ENCODE peak calls at places on chromosomes 7 and 10, in ten cellular contexts. Z, Y, O, T, S, G, P, M, U and Q are unnamed samples.

GRCh38 chr7:34748244-34749039 is 90.4 kb downstream of the NPSR1 start:
- DNase-seq in Z (peak), Y (peak), O (peak), T (no peak), S (peak), G (no peak), P (peak), M (no peak), U (peak), Q (no peak)

GRCh38 chr10:89332718-89333281 is 5.0 kb downstream of the IFIT3 start:
- DNase-seq in Z (no peak), Y (no peak), O (no peak), T (no peak), S (no peak), G (peak), P (no peak), M (no peak), U (no peak), Q (no peak)

GRCh38 chr10:126798649-126799048 is 106.6 kb upstream of the DOCK1 start:
- DNase-seq in Z (no peak), Y (no peak), O (no peak), T (no peak), S (peak), G (no peak), P (no peak), M (no peak), U (no peak), Q (peak)

GRCh38 chr10:75043256-75044121 is 68.0 kb upstream of the SAMD8 start:
- DNase-seq in Z (peak), Y (no peak), O (no peak), T (no peak), S (no peak), G (no peak), P (no peak), M (peak), U (no peak), Q (no peak)

GRCh38 chr7:81676813-81677212 is 93.0 kb downstream of the HGF start:
- DNase-seq in Z (no peak), Y (no peak), O (no peak), T (no peak), S (peak), G (no peak), P (peak), M (no peak), U (no peak), Q (no peak)

GRCh38 chr10:5971886-5972285 is 5.5 kb downstream of the IL15RA start:
- DNase-seq in Z (no peak), Y (no peak), O (no peak), T (no peak), S (no peak), G (no peak), P (peak), M (no peak), U (peak), Q (no peak)

GRCh38 chr10:73641272-73642060 is at the start of gene MYOZ1:
- DNase-seq in Z (no peak), Y (peak), O (no peak), T (no peak), S (no peak), G (no peak), P (no peak), M (no peak), U (peak), Q (no peak)

GRCh38 chr10:78600740-78601139 is 468.0 kb upstream of the ZMIZ1 start:
- DNase-seq in Z (no peak), Y (no peak), O (peak), T (no peak), S (no peak), G (no peak), P (peak), M (no peak), U (peak), Q (no peak)

GRCh38 chr7:42185726-42186125 is 51.3 kb downstream of the GLI3 start:
- DNase-seq in Z (no peak), Y (no peak), O (no peak), T (no peak), S (no peak), G (no peak), P (no peak), M (no peak), U (no peak), Q (no peak)

GRCh38 chr10:26890956-26891355 is 30.2 kb upstream of the ABI1 start:
- DNase-seq in Z (peak), Y (peak), O (peak), T (peak), S (peak), G (no peak), P (peak), M (no peak), U (peak), Q (peak)

GRCh38 chr7:68321076-68321639 is 1277.1 kb upstream of the AUTS2 start:
- DNase-seq in Z (no peak), Y (peak), O (peak), T (no peak), S (peak), G (no peak), P (no peak), M (no peak), U (no peak), Q (no peak)

GRCh38 chr7:90474284-90475210 is 5.1 kb downstream of the PTTG1IP2 start:
- DNase-seq in Z (peak), Y (peak), O (peak), T (no peak), S (no peak), G (no peak), P (peak), M (no peak), U (peak), Q (no peak)

GRCh38 chr10:101006593-101007098 is 7.0 kb downstream of the LZTS2 start:
- DNase-seq in Z (no peak), Y (no peak), O (no peak), T (no peak), S (no peak), G (no peak), P (no peak), M (no peak), U (no peak), Q (no peak)

GRCh38 chr10:22230331-22230833 is 12.6 kb upstream of the EBLN1 start:
- DNase-seq in Z (peak), Y (no peak), O (no peak), T (no peak), S (peak), G (peak), P (peak), M (no peak), U (peak), Q (peak)

GRCh38 chr10:62049815-62050626 is 148.5 kb downstream of the ARID5B start:
- DNase-seq in Z (no peak), Y (no peak), O (no peak), T (no peak), S (peak), G (no peak), P (peak), M (no peak), U (no peak), Q (no peak)

GRCh38 chr7:194257-194995 is 2.1 kb downstream of the FAM20C start:
- DNase-seq in Z (peak), Y (peak), O (no peak), T (no peak), S (no peak), G (no peak), P (peak), M (no peak), U (peak), Q (no peak)

GRCh38 chr10:97914837-97915211 is 65.2 kb downstream of the GOLGA7B start:
- DNase-seq in Z (peak), Y (peak), O (peak), T (peak), S (peak), G (peak), P (peak), M (peak), U (peak), Q (peak)

GRCh38 chr7:152859781-152860191 is 100.2 kb downstream of the ACTR3B start:
- DNase-seq in Z (no peak), Y (no peak), O (no peak), T (no peak), S (peak), G (no peak), P (no peak), M (no peak), U (peak), Q (no peak)

GRCh38 chr10:59709472-59710125 is at the start of gene SLC16A9:
- DNase-seq in Z (peak), Y (peak), O (peak), T (peak), S (peak), G (peak), P (peak), M (no peak), U (peak), Q (no peak)

GRCh38 chr10:34581871-34582532 is 233.1 kb downstream of the PARD3 start:
- DNase-seq in Z (peak), Y (no peak), O (no peak), T (no peak), S (no peak), G (no peak), P (peak), M (no peak), U (peak), Q (no peak)

GRCh38 chr7:117592011-117592635 is 112.3 kb downstream of the CFTR start:
- DNase-seq in Z (no peak), Y (no peak), O (no peak), T (no peak), S (no peak), G (no peak), P (no peak), M (no peak), U (no peak), Q (no peak)

GRCh38 chr10:104323085-104323484 is 15.2 kb downstream of the ITPRIP start:
- DNase-seq in Z (no peak), Y (no peak), O (no peak), T (no peak), S (no peak), G (no peak), P (no peak), M (no peak), U (no peak), Q (no peak)

GRCh38 chr7:157575777-157576176 is 239.0 kb downstream of the DNAJB6 start:
- DNase-seq in Z (no peak), Y (no peak), O (no peak), T (no peak), S (no peak), G (no peak), P (no peak), M (no peak), U (no peak), Q (no peak)

GRCh38 chr10:114631090-114631677 is 26.9 kb downstream of the ABLIM1 start:
- DNase-seq in Z (peak), Y (no peak), O (no peak), T (no peak), S (no peak), G (no peak), P (no peak), M (no peak), U (no peak), Q (no peak)

GRCh38 chr10:5546891-5547683 is 22.3 kb downstream of the CALML3 start:
- DNase-seq in Z (peak), Y (peak), O (no peak), T (no peak), S (no peak), G (no peak), P (peak), M (no peak), U (no peak), Q (peak)

GRCh38 chr10:113433711-113434110 is 119.1 kb upstream of the HABP2 start:
- DNase-seq in Z (no peak), Y (no peak), O (no peak), T (no peak), S (peak), G (no peak), P (no peak), M (no peak), U (no peak), Q (no peak)